ENCODE peak calls at places on chromosomes 1 and 21, in five cellular contexts. A, I, L, F and H are unnamed samples.

GRCh38 chr1:16275591-16275990 is 38.6 kb upstream of the CPLANE2 start:
- DNase-seq in L (no peak), F (no peak), A (no peak), I (no peak), H (no peak)

GRCh38 chr1:99648107-99648506 is 2.2 kb downstream of the PALMD start:
- DNase-seq in A (peak; percentile 23), I (no peak), L (no peak), F (peak; percentile 78), H (no peak)

GRCh38 chr1:234745844-234746797 is 136.1 kb upstream of the IRF2BP2 start:
- DNase-seq in I (no peak), F (peak; percentile 67), A (peak; percentile 18), L (no peak), H (peak; percentile 71)

GRCh38 chr1:205351984-205352713 is 4.6 kb downstream of the KLHDC8A start:
- DNase-seq in A (no peak), I (no peak), F (peak; percentile 76), L (no peak), H (peak; percentile 40)

GRCh38 chr1:77888071-77888428 is 374 bp upstream of the NEXN start:
- DNase-seq in F (no peak), A (peak; percentile 77), L (no peak), I (no peak), H (peak; percentile 74)

GRCh38 chr1:153540394-153541361 is at the start of gene S100A5:
- DNase-seq in I (peak; percentile 48), A (peak; percentile 65), F (peak; percentile 77), L (no peak), H (peak; percentile 55)

GRCh38 chr21:33478858-33479678 is 706 bp downstream of the TMEM50B start:
- DNase-seq in I (peak; percentile 41), A (peak; percentile 30), L (no peak), F (peak; percentile 23), H (peak; percentile 17)

GRCh38 chr1:8097077-8097799 is 71.1 kb upstream of the ERRFI1 start:
- DNase-seq in L (no peak), A (peak; percentile 100), F (peak; percentile 95), I (no peak), H (peak; percentile 96)

GRCh38 chr21:37780991-37781983 is 135.0 kb downstream of the KCNJ6 start:
- DNase-seq in A (peak; percentile 15), F (peak; percentile 84), L (no peak), I (no peak), H (no peak)

GRCh38 chr1:202578565-202578964 is 131.7 kb downstream of the SYT2 start:
- DNase-seq in L (no peak), I (no peak), F (no peak), A (peak; percentile 45), H (peak; percentile 50)

GRCh38 chr1:30806381-30807317 is 49.1 kb upstream of the LAPTM5 start:
- DNase-seq in F (no peak), L (no peak), I (no peak), A (no peak), H (no peak)

GRCh38 chr1:58206749-58207148 is 339.8 kb downstream of the OMA1 start:
- DNase-seq in A (no peak), I (no peak), F (peak; percentile 26), L (no peak), H (no peak)

GRCh38 chr1:12049625-12050024 is 13.5 kb upstream of the TNFRSF8 start:
- DNase-seq in A (no peak), F (no peak), L (no peak), I (no peak), H (no peak)

GRCh38 chr1:87669671-87670070 is 341.0 kb downstream of the LMO4 start:
- DNase-seq in L (no peak), F (no peak), I (no peak), A (no peak), H (no peak)

GRCh38 chr21:29775462-29775861 is 164.3 kb downstream of the GRIK1 start:
- DNase-seq in I (no peak), F (no peak), L (no peak), A (no peak), H (no peak)

GRCh38 chr1:216566809-216567208 is 143.6 kb upstream of the USH2A start:
- DNase-seq in L (no peak), A (peak; percentile 36), I (no peak), F (peak; percentile 48), H (peak; percentile 45)